ENCODE peak calls at places on chromosomes 12 and 14, in seven cellular contexts. C is T-helper 1 cell; M is amniotic epithelial cell; D is Panc1; S is stimulated activated CD8-positive, alpha-beta memory T cell treated with anti-CD3 and anti-CD28 coated beads, Interleukin-4, amount 100 ng/mL, for 1 hour; Q is activated CD4-positive, alpha-beta T cell treated with anti-CD3 and anti-CD28 coated beads for 1 hour; R is NCI-H1092 treated with DMSO at 0.1 percent for 48 hours. B is an unnamed sample.

GRCh38 chr12:106416273-106416672 is 58.7 kb downstream of the POLR3B start:
- DNase-seq in C (no peak), M (peak; percentile 45), D (no peak), S (no peak), Q (no peak), R (no peak), B (no peak)

GRCh38 chr12:130715996-130716917 is at the start of gene RIMBP2:
- DNase-seq in C (no peak), M (no peak), D (no peak), S (no peak), Q (no peak), R (peak; percentile 68), B (no peak)

GRCh38 chr12:3998968-3999792 is 126.0 kb upstream of the PARP11 start:
- DNase-seq in C (no peak), M (no peak), D (no peak), S (no peak), Q (no peak), R (no peak), B (no peak)

GRCh38 chr14:95601650-95602049 is 66.8 kb downstream of the GLRX5 start:
- DNase-seq in C (no peak), M (no peak), D (no peak), S (no peak), Q (no peak), R (no peak), B (no peak)

GRCh38 chr12:8145754-8146415 is 10.9 kb upstream of the ZNF705A start:
- DNase-seq in C (no peak), M (peak; percentile 61), D (no peak), S (no peak), Q (no peak), R (no peak), B (peak; percentile 95)

GRCh38 chr14:76950043-76951020 is 78.2 kb downstream of the IRF2BPL start:
- DNase-seq in C (no peak), M (no peak), D (no peak), S (no peak), Q (no peak), R (no peak), B (no peak)

GRCh38 chr14:105880616-105881015 is 354.2 kb downstream of the TMEM121 start:
- DNase-seq in C (peak; percentile 2), M (no peak), D (no peak), S (no peak), Q (no peak), R (no peak), B (peak; percentile 42)

GRCh38 chr12:78951746-78952532 is 87.4 kb downstream of the SYT1 start:
- DNase-seq in C (no peak), M (no peak), D (no peak), S (no peak), Q (no peak), R (peak; percentile 84), B (no peak)

GRCh38 chr14:89307409-89307808 is 109.6 kb downstream of the FOXN3 start:
- DNase-seq in C (no peak), M (no peak), D (no peak), S (no peak), Q (no peak), R (no peak), B (no peak)

GRCh38 chr12:92444763-92445162 is 258.0 kb upstream of the PLEKHG7 start:
- DNase-seq in C (no peak), M (no peak), D (no peak), S (no peak), Q (no peak), R (no peak), B (peak; percentile 48)

GRCh38 chr14:77309122-77309521 is 11.6 kb downstream of the POMT2 start:
- DNase-seq in C (no peak), M (no peak), D (no peak), S (no peak), Q (no peak), R (no peak), B (no peak)

GRCh38 chr12:91515944-91516739 is 333.5 kb upstream of the DCN start:
- DNase-seq in C (no peak), M (peak; percentile 25), D (no peak), S (no peak), Q (no peak), R (no peak), B (no peak)

GRCh38 chr12:58105225-58106119 is 164.1 kb downstream of the ATP23 start:
- DNase-seq in C (no peak), M (no peak), D (no peak), S (no peak), Q (no peak), R (no peak), B (no peak)

GRCh38 chr14:70073924-70074566 is 114.7 kb downstream of the SLC8A3 start:
- DNase-seq in C (no peak), M (peak; percentile 58), D (peak; percentile 33), S (no peak), Q (no peak), R (peak; percentile 42), B (no peak)

GRCh38 chr12:120065472-120065871 is 51.1 kb downstream of the RAB35 start:
- DNase-seq in C (no peak), M (no peak), D (no peak), S (no peak), Q (no peak), R (no peak), B (no peak)

GRCh38 chr12:52522346-52523011 is 2.3 kb upstream of the KRT5 start:
- DNase-seq in C (no peak), M (peak; percentile 44), D (no peak), S (no peak), Q (no peak), R (no peak), B (no peak)

GRCh38 chr14:92421756-92422155 is 91.8 kb upstream of the RIN3 start:
- DNase-seq in C (no peak), M (peak; percentile 21), D (no peak), S (no peak), Q (no peak), R (no peak), B (no peak)

GRCh38 chr14:85528882-85529585 is 910 bp upstream of the FLRT2 start:
- DNase-seq in C (no peak), M (peak; percentile 84), D (no peak), S (no peak), Q (no peak), R (no peak), B (no peak)

GRCh38 chr14:95460647-95461478 is 55.6 kb downstream of the SYNE3 start:
- DNase-seq in C (no peak), M (peak; percentile 63), D (no peak), S (no peak), Q (no peak), R (peak; percentile 94), B (no peak)

GRCh38 chr12:121511931-121512330 is 68.9 kb downstream of the KDM2B start:
- DNase-seq in C (no peak), M (no peak), D (no peak), S (no peak), Q (no peak), R (no peak), B (no peak)

GRCh38 chr12:52581481-52581880 is 7.8 kb upstream of the KRT74 start:
- DNase-seq in C (no peak), M (peak; percentile 84), D (no peak), S (no peak), Q (no peak), R (peak; percentile 11), B (no peak)

GRCh38 chr14:100755649-100756048 is 29.0 kb downstream of the DLK1 start:
- DNase-seq in C (no peak), M (peak; percentile 40), D (no peak), S (no peak), Q (no peak), R (no peak), B (no peak)

GRCh38 chr14:52124791-52125661 is 56.2 kb upstream of the NID2 start:
- DNase-seq in C (no peak), M (peak; percentile 91), D (no peak), S (no peak), Q (no peak), R (no peak), B (no peak)

GRCh38 chr12:49515266-49515665 is 23.6 kb upstream of the KCNH3 start:
- DNase-seq in C (no peak), M (peak; percentile 72), D (peak; percentile 17), S (no peak), Q (no peak), R (no peak), B (no peak)

GRCh38 chr12:111780166-111780565 is 13.4 kb downstream of the ALDH2 start:
- DNase-seq in C (no peak), M (no peak), D (no peak), S (no peak), Q (no peak), R (no peak), B (no peak)

GRCh38 chr12:93614917-93615596 is 42.6 kb downstream of the SOCS2 start:
- DNase-seq in C (no peak), M (no peak), D (no peak), S (no peak), Q (no peak), R (no peak), B (no peak)

GRCh38 chr14:99737451-99737951 is 53.4 kb downstream of the CYP46A1 start:
- DNase-seq in C (no peak), M (no peak), D (no peak), S (no peak), Q (no peak), R (no peak), B (peak; percentile 89)

GRCh38 chr14:75587388-75587787 is 9.0 kb downstream of the FLVCR2 start:
- DNase-seq in C (no peak), M (no peak), D (no peak), S (no peak), Q (no peak), R (no peak), B (no peak)

GRCh38 chr12:15631007-15631715 is 158.0 kb downstream of the EPS8 start:
- DNase-seq in C (no peak), M (no peak), D (no peak), S (no peak), Q (no peak), R (no peak), B (no peak)

GRCh38 chr12:27970391-27970980 is 2.0 kb downstream of the PTHLH start:
- DNase-seq in C (no peak), M (peak; percentile 32), D (no peak), S (no peak), Q (no peak), R (no peak), B (no peak)

GRCh38 chr14:88189040-88189839 is 133.8 kb downstream of the KCNK10 start:
- DNase-seq in C (no peak), M (peak; percentile 89), D (peak; percentile 65), S (no peak), Q (no peak), R (peak; percentile 89), B (no peak)

GRCh38 chr12:29149691-29150382 is 759 bp downstream of the FAR2 start:
- DNase-seq in C (no peak), M (no peak), D (no peak), S (no peak), Q (no peak), R (no peak), B (no peak)

GRCh38 chr12:65509953-65510352 is 231.5 kb downstream of the MSRB3 start:
- DNase-seq in C (no peak), M (no peak), D (no peak), S (no peak), Q (no peak), R (no peak), B (no peak)

GRCh38 chr14:69937367-69937777 is 58.2 kb downstream of the SMOC1 start:
- DNase-seq in C (no peak), M (no peak), D (no peak), S (no peak), Q (no peak), R (no peak), B (no peak)

GRCh38 chr14:25110101-25110500 is 60.2 kb upstream of the STXBP6 start:
- DNase-seq in C (no peak), M (no peak), D (no peak), S (no peak), Q (no peak), R (no peak), B (no peak)

GRCh38 chr14:48035836-48036235 is 360.4 kb upstream of the MDGA2 start:
- DNase-seq in C (no peak), M (no peak), D (no peak), S (no peak), Q (no peak), R (no peak), B (no peak)

GRCh38 chr12:15131462-15131861 is 89.8 kb downstream of the RERG start:
- DNase-seq in C (no peak), M (peak; percentile 7), D (no peak), S (no peak), Q (no peak), R (no peak), B (peak; percentile 56)

GRCh38 chr14:79842270-79842669 is 369.0 kb downstream of the DIO2 start:
- DNase-seq in C (no peak), M (peak; percentile 62), D (no peak), S (no peak), Q (no peak), R (no peak), B (peak; percentile 74)